ENCODE peak calls at places on chromosomes 2 and 18, in five cellular contexts. R is HepG2, Y is H1, I is K562, Z is GM12878. U is an unnamed sample. For H3K4me1, the result is how much of the 10 kb centered on the place peaks cover.

GRCh38 chr18:52766002-52766540 is 426.1 kb downstream of the DCC start:
- DNase-seq in I (no peak), Z (no peak), R (no peak), Y (no peak), U (no peak)

GRCh38 chr2:136363921-136364320 is 246.0 kb upstream of the CXCR4 start:
- DNase-seq in Y (peak), Z (no peak), R (no peak), I (no peak), U (no peak)

GRCh38 chr18:60662491-60662890 is 289.9 kb upstream of the MC4R start:
- DNase-seq in I (no peak), Y (no peak), R (no peak), Z (no peak), U (no peak)

GRCh38 chr18:37565138-37565984 is at the start of gene CELF4:
- DNase-seq in Z (no peak), Y (peak), I (no peak), R (no peak), U (peak)

GRCh38 chr2:96540136-96540535 is 3.6 kb downstream of the ARID5A start:
- DNase-seq in R (no peak), I (no peak), Y (no peak), Z (no peak), U (peak)

GRCh38 chr18:47970664-47971523 is 40.4 kb upstream of the SMAD2 start:
- DNase-seq in R (no peak), Y (no peak), I (no peak), Z (no peak), U (no peak)

GRCh38 chr2:61988462-61989366 is 83.2 kb downstream of the COMMD1 start:
- DNase-seq in I (no peak), Z (no peak), R (no peak), Y (no peak), U (no peak)

GRCh38 chr18:50105027-50105426 is 89.9 kb downstream of the MYO5B start:
- DNase-seq in Z (no peak), R (no peak), I (no peak), Y (no peak), U (no peak)

GRCh38 chr2:108968619-108969018 is 20.4 kb downstream of the EDAR start:
- DNase-seq in I (no peak), Y (no peak), Z (no peak), R (no peak), U (no peak)

GRCh38 chr2:85893428-85894258 is 4.9 kb upstream of the ST3GAL5 start:
- DNase-seq in Y (no peak), R (no peak), I (no peak), Z (no peak), U (no peak)

GRCh38 chr2:201768918-201769317 is 11.8 kb downstream of the ALS2 start:
- DNase-seq in R (no peak), Z (no peak), I (no peak), Y (no peak), U (no peak)

GRCh38 chr2:39243469-39244123 is at the start of gene CDKL4:
- DNase-seq in Z (no peak), Y (no peak), R (no peak), I (no peak), U (peak)

GRCh38 chr2:4404363-4404762 is 701.0 kb downstream of the DCDC2C start:
- DNase-seq in I (no peak), Y (no peak), Z (no peak), R (no peak), U (no peak)

GRCh38 chr2:115161531-115162453 is 719.4 kb downstream of the DPP10 start:
- DNase-seq in I (no peak), R (no peak), Y (peak), Z (no peak), U (peak)

GRCh38 chr2:58540680-58541079 is 299.6 kb upstream of the FANCL start:
- DNase-seq in R (no peak), I (no peak), Y (no peak), Z (no peak), U (no peak)

GRCh38 chr2:2743164-2743571 is 412.1 kb upstream of the MYT1L start:
- DNase-seq in R (no peak), Y (no peak), Z (no peak), I (no peak), U (no peak)

GRCh38 chr2:18883626-18884456 is 294.5 kb upstream of the NT5C1B start:
- DNase-seq in R (peak), Y (no peak), I (no peak), Z (no peak), U (no peak)

GRCh38 chr18:48318481-48318880 is 90.7 kb downstream of the ZBTB7C start:
- DNase-seq in R (no peak), I (no peak), Z (no peak), Y (no peak), U (no peak)

GRCh38 chr2:240873098-240873788 is 4.6 kb downstream of the AGXT start:
- DNase-seq in R (no peak), I (no peak), Z (no peak), Y (no peak), U (peak)

GRCh38 chr2:7722212-7722910 is 805.1 kb downstream of the RNF144A start:
- DNase-seq in Y (no peak), R (no peak), Z (peak), I (no peak), U (no peak)

GRCh38 chr18:7637269-7637668 is 70.2 kb downstream of the PTPRM start:
- DNase-seq in Y (no peak), I (no peak), Z (no peak), R (peak), U (no peak)

GRCh38 chr2:127701193-127701650 is at the start of gene SFT2D3:
- DNase-seq in Z (peak), I (peak), Y (peak), R (peak), U (peak)

GRCh38 chr2:8984855-8985254 is 18.6 kb downstream of the MBOAT2 start:
- DNase-seq in R (no peak), I (no peak), Y (no peak), Z (no peak), U (no peak)
- H3K4me1 ChIP-seq in R (under half), I (under half), Y (under half), Z (under half), U (under half)

DNA sequence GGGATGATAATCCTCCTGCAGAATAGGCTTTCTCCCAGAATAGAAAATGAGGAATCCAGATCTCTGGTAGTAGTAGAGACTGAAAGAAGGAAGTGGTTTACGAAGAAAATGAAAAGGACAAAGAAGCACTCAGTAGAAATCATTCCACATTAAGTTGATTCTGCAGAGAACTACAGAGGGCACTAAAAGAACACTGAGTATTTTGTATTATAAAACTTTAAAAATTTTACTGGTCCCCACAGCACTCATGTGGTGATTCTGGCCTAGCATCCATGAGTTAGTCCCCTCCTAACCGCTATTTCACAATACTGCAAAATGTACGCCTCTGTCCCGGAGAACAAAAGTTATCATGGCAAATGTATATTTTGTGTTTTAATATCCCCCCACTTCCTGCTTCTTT is 42.9 kb upstream of the SLC35F5 start:
- DNase-seq in I (no peak), R (no peak), Z (no peak), Y (no peak), U (no peak)
- TF ChIP-seq GABPA in I (no peak), R (no peak), Z (no peak), Y (no peak), U (no peak)

DNA sequence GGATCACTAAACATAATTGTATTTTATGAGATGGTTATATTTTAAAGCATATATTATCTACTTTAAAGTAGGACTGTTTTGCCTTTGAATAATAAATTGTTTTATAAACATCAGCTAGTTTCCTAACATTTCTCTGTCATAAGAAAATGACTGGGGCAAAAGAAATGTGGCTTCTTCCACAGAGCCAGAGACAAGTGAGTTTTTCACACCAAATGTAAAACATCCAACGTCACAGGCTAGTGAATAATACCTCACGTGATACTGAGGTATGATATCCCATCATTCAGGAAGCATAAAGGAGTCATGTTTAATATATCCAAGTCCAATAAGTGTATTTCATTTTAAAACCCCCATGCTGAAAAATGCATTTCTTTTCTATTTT is 5.9 kb downstream of the COLEC12 start:
- DNase-seq in Z (no peak), R (no peak), Y (no peak), I (no peak), U (no peak)
- H3K4me1 ChIP-seq in Z (under half), R (under half), Y (under half), I (under half), U (under half)

GRCh38 chr2:46213906-46214305 is 83.3 kb upstream of the EPAS1 start:
- DNase-seq in R (no peak), Y (no peak), Z (no peak), I (no peak), U (no peak)

GRCh38 chr2:46207591-46207990 is 89.6 kb upstream of the EPAS1 start:
- DNase-seq in Y (no peak), I (no peak), Z (no peak), R (no peak), U (no peak)

GRCh38 chr2:46208766-46209165 is 88.4 kb upstream of the EPAS1 start:
- DNase-seq in Z (no peak), Y (no peak), I (no peak), R (no peak), U (no peak)

DNA sequence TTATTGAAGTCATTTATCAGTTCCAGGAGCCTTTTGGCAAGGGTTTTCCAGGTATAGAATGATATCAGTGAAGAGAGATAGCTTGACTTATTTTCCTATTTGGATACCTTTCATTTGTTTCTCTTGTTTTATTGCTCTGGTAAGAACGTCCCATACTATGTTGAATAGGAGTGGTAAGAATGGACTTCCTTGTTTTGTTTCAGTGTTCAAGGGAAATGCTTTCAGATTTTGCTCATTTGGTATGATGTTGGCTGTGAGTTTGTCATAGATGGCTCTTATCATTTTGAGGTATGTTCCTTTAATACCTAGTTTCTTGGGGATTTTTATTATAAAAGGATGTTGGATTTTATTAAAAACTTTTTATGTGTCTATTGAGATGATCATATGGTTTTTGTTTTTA is 87.1 kb upstream of the EPAS1 start:
- DNase-seq in I (no peak), R (no peak), Y (no peak), Z (no peak), U (no peak)
- TF ChIP-seq GABPA in I (no peak), R (no peak), Y (no peak), Z (no peak), U (no peak)

GRCh38 chr2:97932975-97933662 is 62.6 kb downstream of the TMEM131 start:
- DNase-seq in R (no peak), I (no peak), Z (no peak), Y (no peak), U (no peak)
- H3K4me1 ChIP-seq in R (under half), I (under half), Z (half or more), Y (under half), U (under half)

DNA sequence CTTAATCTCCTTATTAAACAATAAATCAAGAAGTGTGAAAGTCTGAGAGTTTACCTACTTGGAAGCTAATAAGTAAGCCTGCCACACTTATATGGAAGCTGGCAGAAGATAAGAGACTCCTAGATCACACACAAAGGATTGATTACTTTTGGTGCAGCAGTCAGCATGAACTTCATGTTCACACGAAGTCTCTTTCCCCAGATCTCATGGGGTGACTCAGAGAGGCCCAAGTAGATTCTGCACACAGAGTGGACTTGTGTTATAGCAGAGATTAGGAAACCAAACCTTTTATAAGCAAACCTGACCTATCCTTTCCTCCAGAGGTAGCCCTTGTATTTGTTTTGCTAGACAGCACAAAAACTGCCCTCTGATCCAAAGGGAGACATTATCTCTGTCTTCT is 9.9 kb upstream of the GAREM1 start:
- DNase-seq in Y (no peak), I (no peak), R (no peak), Z (no peak), U (no peak)
- TF ChIP-seq GABPA in Y (no peak), I (no peak), R (no peak), Z (no peak), U (no peak)

DNA sequence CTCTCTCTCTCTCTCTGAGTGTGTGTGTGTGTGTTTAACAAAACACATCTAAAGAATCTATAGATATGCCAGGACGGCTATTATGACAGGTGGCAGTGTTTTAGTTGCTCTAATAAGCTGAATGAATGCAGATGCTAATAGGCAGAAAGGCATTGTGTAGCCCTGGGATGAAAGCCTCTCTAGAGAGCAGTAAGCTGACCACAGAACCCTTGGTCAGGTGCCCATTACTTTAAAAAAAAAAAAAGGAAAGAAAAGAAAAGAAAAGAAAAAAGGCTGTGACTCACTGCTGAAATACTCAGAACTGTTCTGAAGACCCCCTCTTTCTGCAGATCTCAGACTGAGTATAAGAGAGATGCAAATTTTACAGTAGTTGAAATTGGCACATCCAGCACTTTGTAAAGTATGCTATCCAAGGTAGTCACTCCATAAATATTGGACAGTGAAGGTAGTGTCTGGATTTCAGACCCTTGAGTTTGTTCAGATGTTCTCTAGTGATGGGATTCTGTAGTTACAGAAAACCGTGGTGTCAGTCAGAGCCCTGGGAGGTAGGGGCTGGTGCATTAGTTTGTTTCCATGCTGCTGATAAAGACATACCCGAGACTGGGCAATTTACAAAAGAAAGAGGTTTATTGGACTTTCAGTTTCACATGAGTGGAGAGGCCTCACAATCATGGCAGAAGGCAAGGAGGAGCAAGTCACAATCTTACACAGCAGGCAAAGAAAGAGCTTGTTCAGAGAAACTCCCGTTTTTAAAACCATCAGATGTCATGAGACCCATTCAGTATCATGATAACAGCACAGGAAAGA is 30.9 kb downstream of the OSBPL6 start:
- DNase-seq in I (no peak), Y (no peak), Z (no peak), R (no peak), U (no peak)
- H3K4me1 ChIP-seq in I (under half), Y (under half), Z (under half), R (under half), U (under half)

GRCh38 chr18:24024425-24024824 is 9.9 kb downstream of the TTC39C start:
- DNase-seq in Z (no peak), I (no peak), R (no peak), Y (no peak), U (no peak)

GRCh38 chr18:24031318-24031717 is 16.8 kb downstream of the TTC39C start:
- DNase-seq in I (no peak), R (no peak), Y (no peak), Z (no peak), U (no peak)

GRCh38 chr18:24023185-24023814 is 8.7 kb downstream of the TTC39C start:
- DNase-seq in Z (no peak), I (no peak), Y (peak), R (peak), U (peak)

GRCh38 chr18:24026457-24026856 is 11.9 kb downstream of the TTC39C start:
- DNase-seq in R (no peak), I (no peak), Z (no peak), Y (no peak), U (no peak)

DNA sequence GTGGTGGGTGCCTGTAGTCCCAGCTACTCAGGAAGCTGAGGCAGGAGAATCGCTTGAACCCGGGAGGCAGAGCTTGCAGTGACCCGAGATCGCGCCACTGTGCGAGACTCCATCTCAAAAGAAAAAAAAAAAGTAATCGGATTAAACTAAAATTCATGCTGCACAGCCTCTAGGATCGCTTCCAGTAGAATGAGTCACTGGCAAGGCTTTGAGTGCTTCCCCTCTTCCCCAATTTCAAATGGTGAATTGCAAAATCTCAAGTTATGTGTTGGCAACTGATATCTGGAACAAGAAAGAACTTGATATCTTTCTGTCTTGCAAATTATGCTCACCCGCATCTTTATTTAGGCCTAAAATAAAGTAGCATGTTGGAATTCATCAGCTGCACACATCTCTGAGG is 12.6 kb downstream of the TTC39C start:
- DNase-seq in R (no peak), I (no peak), Y (no peak), Z (no peak), U (no peak)
- TF ChIP-seq GABPA in R (no peak), I (no peak), Y (no peak), Z (no peak), U (no peak)

DNA sequence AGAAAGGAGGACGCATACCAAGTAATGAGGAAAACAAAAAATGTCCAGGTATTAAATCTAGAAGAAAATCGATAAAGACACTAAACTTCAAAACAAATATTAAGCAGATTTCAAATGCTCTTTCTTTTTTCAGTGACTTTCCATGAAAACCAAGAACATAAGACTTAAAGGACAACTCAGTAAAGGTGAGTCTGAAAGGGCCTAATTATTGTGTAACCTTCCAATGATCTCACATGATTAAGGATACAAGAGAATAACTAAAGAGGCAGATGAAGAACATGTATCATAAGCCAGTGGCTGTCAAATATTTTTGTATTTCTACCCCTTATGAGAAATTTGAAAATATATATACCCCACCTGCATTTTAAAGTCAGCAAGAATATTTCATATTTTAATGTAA is 30.7 kb downstream of the MBD2 start:
- DNase-seq in Y (no peak), R (no peak), Z (no peak), I (no peak), U (no peak)
- H3K4me1 ChIP-seq in Y (under half), R (under half), Z (under half), I (under half), U (under half)

U was measured in SK-N-SH.